ENCODE peak calls at places on chromosomes 16 and 17, in four cellular contexts. One of them, this sample, is unnamed. For H3K4me1, the result is how much of the 10 kb centered on the place peaks cover.

GRCh38 chr17:77287432-77288068 is 146.8 kb downstream of the SEC14L1 start:
- DNase-seq in aorta: no peak
- DNase-seq in testis: no peak
- DNase-seq in cardiac muscle cell: peak
- DNase-seq in this sample: peak

GRCh38 chr17:68197997-68198930 is 49.6 kb upstream of the AMZ2 start:
- DNase-seq in aorta: peak
- DNase-seq in testis: no peak
- DNase-seq in cardiac muscle cell: no peak
- DNase-seq in this sample: no peak

GRCh38 chr17:57881143-57881542 is 31.3 kb upstream of the MRPS23 start:
- DNase-seq in aorta: no peak
- DNase-seq in testis: peak
- DNase-seq in cardiac muscle cell: peak
- DNase-seq in this sample: peak

GRCh38 chr16:8905168-8905762 is 23.1 kb downstream of the LITAFD start:
- DNase-seq in aorta: no peak
- DNase-seq in testis: no peak
- DNase-seq in cardiac muscle cell: peak
- DNase-seq in this sample: no peak

GRCh38 chr16:12095275-12096161 is 119.0 kb downstream of the SNX29 start:
- DNase-seq in aorta: peak
- DNase-seq in testis: peak
- DNase-seq in cardiac muscle cell: peak
- DNase-seq in this sample: peak

GRCh38 chr17:22435231-22435974 is 743.1 kb downstream of the KCNJ18 start:
- DNase-seq in aorta: no peak
- DNase-seq in testis: peak
- DNase-seq in cardiac muscle cell: no peak
- DNase-seq in this sample: no peak

GRCh38 chr17:31535581-31535981 is 144.1 kb downstream of the RAB11FIP4 start:
- DNase-seq in aorta: no peak
- DNase-seq in testis: no peak
- DNase-seq in cardiac muscle cell: no peak
- DNase-seq in this sample: no peak

GRCh38 chr17:61467416-61468262 is 15.4 kb downstream of the TBX4 start:
- DNase-seq in aorta: peak
- DNase-seq in testis: peak
- DNase-seq in cardiac muscle cell: peak
- DNase-seq in this sample: peak

GRCh38 chr16:56641166-56641565 is 2.7 kb downstream of the MT1A start:
- DNase-seq in aorta: no peak
- DNase-seq in testis: no peak
- DNase-seq in cardiac muscle cell: no peak
- DNase-seq in this sample: no peak

GRCh38 chr16:70660672-70661350 is 14.5 kb downstream of the IL34 start:
- DNase-seq in aorta: peak
- DNase-seq in testis: no peak
- DNase-seq in cardiac muscle cell: no peak
- DNase-seq in this sample: peak

GRCh38 chr17:12053552-12053951 is 32.9 kb downstream of the MAP2K4 start:
- DNase-seq in aorta: no peak
- DNase-seq in testis: no peak
- DNase-seq in cardiac muscle cell: no peak
- DNase-seq in this sample: no peak

GRCh38 chr16:19228057-19228456 is 57.5 kb upstream of the CLEC19A start:
- DNase-seq in aorta: no peak
- DNase-seq in testis: no peak
- DNase-seq in cardiac muscle cell: no peak
- DNase-seq in this sample: no peak

GRCh38 chr16:86924537-86924936 is 346.2 kb downstream of the FOXL1 start:
- DNase-seq in aorta: peak
- DNase-seq in testis: no peak
- DNase-seq in cardiac muscle cell: peak
- DNase-seq in this sample: no peak

GRCh38 chr16:89426736-89427525 is 63.4 kb downstream of the ANKRD11 start:
- DNase-seq in aorta: no peak
- DNase-seq in testis: no peak
- DNase-seq in cardiac muscle cell: no peak
- DNase-seq in this sample: no peak

GRCh38 chr16:56859636-56860035 is 5.4 kb upstream of the SLC12A3 start:
- DNase-seq in aorta: no peak
- DNase-seq in testis: no peak
- DNase-seq in cardiac muscle cell: no peak
- DNase-seq in this sample: no peak

GRCh38 chr16:51225902-51226301 is 74.8 kb upstream of the SALL1 start:
- DNase-seq in aorta: no peak
- DNase-seq in testis: no peak
- DNase-seq in cardiac muscle cell: no peak
- DNase-seq in this sample: no peak

GRCh38 chr16:79970551-79971236 is 370.2 kb upstream of the MAF start:
- DNase-seq in aorta: no peak
- DNase-seq in testis: peak
- DNase-seq in cardiac muscle cell: peak
- DNase-seq in this sample: peak

GRCh38 chr17:6544770-6545169 is 11.6 kb downstream of the PITPNM3 start:
- DNase-seq in aorta: peak
- DNase-seq in testis: no peak
- DNase-seq in cardiac muscle cell: no peak
- DNase-seq in this sample: no peak

GRCh38 chr17:15469260-15469659 is 1.8 kb upstream of the CDRT4 start:
- DNase-seq in aorta: no peak
- DNase-seq in testis: no peak
- DNase-seq in cardiac muscle cell: peak
- DNase-seq in this sample: peak

GRCh38 chr17:13736915-13737314 is 135.2 kb upstream of the HS3ST3A1 start:
- DNase-seq in aorta: no peak
- DNase-seq in testis: no peak
- DNase-seq in cardiac muscle cell: peak
- DNase-seq in this sample: no peak

GRCh38 chr16:67844441-67844840 is 2.3 kb upstream of the NUTF2 start:
- DNase-seq in aorta: no peak
- DNase-seq in testis: no peak
- DNase-seq in cardiac muscle cell: no peak
- DNase-seq in this sample: no peak

GRCh38 chr16:10617662-10618420 is 37.4 kb upstream of the EMP2 start:
- DNase-seq in aorta: no peak
- DNase-seq in testis: no peak
- DNase-seq in cardiac muscle cell: no peak
- DNase-seq in this sample: no peak

GRCh38 chr17:17130077-17130844 is 75.9 kb downstream of the PLD6 start:
- DNase-seq in aorta: no peak
- DNase-seq in testis: no peak
- DNase-seq in cardiac muscle cell: no peak
- DNase-seq in this sample: no peak

GRCh38 chr17:29133146-29133713 is 47.0 kb downstream of the MYO18A start:
- DNase-seq in aorta: peak
- DNase-seq in testis: no peak
- DNase-seq in cardiac muscle cell: peak
- DNase-seq in this sample: peak

GRCh38 chr16:30472328-30472942 is at the start of gene ITGAL:
- DNase-seq in aorta: peak
- DNase-seq in testis: peak
- DNase-seq in cardiac muscle cell: no peak
- DNase-seq in this sample: peak

GRCh38 chr16:87346517-87347060 is 29.4 kb upstream of the C16orf95 start:
- DNase-seq in aorta: no peak
- DNase-seq in testis: no peak
- DNase-seq in cardiac muscle cell: no peak
- DNase-seq in this sample: peak

GRCh38 chr17:57892146-57892819 is 42.4 kb upstream of the MRPS23 start:
- DNase-seq in aorta: peak
- DNase-seq in testis: peak
- DNase-seq in cardiac muscle cell: peak
- DNase-seq in this sample: peak

GRCh38 chr17:14756469-14756868 is 455.6 kb downstream of the HS3ST3B1 start:
- DNase-seq in aorta: no peak
- DNase-seq in testis: no peak
- DNase-seq in cardiac muscle cell: no peak
- DNase-seq in this sample: no peak

GRCh38 chr17:79883202-79883601 is 44.0 kb upstream of the CBX4 start:
- DNase-seq in aorta: no peak
- DNase-seq in testis: no peak
- DNase-seq in cardiac muscle cell: no peak
- DNase-seq in this sample: no peak

GRCh38 chr17:50986989-50987660 is 121.0 kb upstream of the TOB1 start:
- DNase-seq in aorta: no peak
- DNase-seq in testis: no peak
- DNase-seq in cardiac muscle cell: peak
- DNase-seq in this sample: no peak

GRCh38 chr16:13042291-13042690 is 140.9 kb downstream of the SHISA9 start:
- DNase-seq in aorta: no peak
- DNase-seq in testis: no peak
- DNase-seq in cardiac muscle cell: no peak
- DNase-seq in this sample: no peak

GRCh38 chr16:22109258-22109898 is 17.0 kb downstream of the VWA3A start:
- DNase-seq in aorta: no peak
- DNase-seq in testis: no peak
- DNase-seq in cardiac muscle cell: no peak
- DNase-seq in this sample: no peak

GRCh38 chr17:1554751-1555617 is 7.6 kb downstream of the PITPNA start:
- DNase-seq in aorta: no peak
- DNase-seq in testis: no peak
- DNase-seq in cardiac muscle cell: no peak
- DNase-seq in this sample: no peak

GRCh38 chr17:10018461-10018891 is 113.4 kb upstream of the RCVRN start:
- DNase-seq in aorta: no peak
- DNase-seq in testis: no peak
- DNase-seq in cardiac muscle cell: no peak
- DNase-seq in this sample: no peak

GRCh38 chr16:14028207-14028606 is 42.9 kb upstream of the MRTFB start:
- DNase-seq in aorta: no peak
- DNase-seq in testis: no peak
- DNase-seq in cardiac muscle cell: no peak
- DNase-seq in this sample: no peak

GRCh38 chr17:68377771-68378201 is 79.5 kb downstream of the WIPI1 start:
- DNase-seq in aorta: no peak
- DNase-seq in testis: peak
- DNase-seq in cardiac muscle cell: no peak
- DNase-seq in this sample: no peak

GRCh38 chr17:76119409-76120371 is 16.1 kb upstream of the EXOC7 start:
- DNase-seq in aorta: no peak
- DNase-seq in testis: no peak
- DNase-seq in cardiac muscle cell: no peak
- DNase-seq in this sample: no peak

GRCh38 chr16:1446296-1447080 is 2.1 kb upstream of the CCDC154 start:
- DNase-seq in aorta: no peak
- DNase-seq in testis: no peak
- DNase-seq in cardiac muscle cell: no peak
- DNase-seq in this sample: no peak
- H3K4me1 ChIP-seq in aorta: under half
- H3K4me1 ChIP-seq in testis: under half
- H3K4me1 ChIP-seq in cardiac muscle cell: under half
- H3K4me1 ChIP-seq in this sample: under half

GRCh38 chr17:7798839-7799238 is 35.2 kb upstream of the KDM6B start:
- DNase-seq in aorta: peak
- DNase-seq in testis: no peak
- DNase-seq in cardiac muscle cell: no peak
- DNase-seq in this sample: no peak

GRCh38 chr17:7803981-7804380 is 30.0 kb upstream of the KDM6B start:
- DNase-seq in aorta: no peak
- DNase-seq in testis: no peak
- DNase-seq in cardiac muscle cell: peak
- DNase-seq in this sample: no peak

GRCh38 chr17:7806592-7806991 is 27.4 kb upstream of the KDM6B start:
- DNase-seq in aorta: no peak
- DNase-seq in testis: no peak
- DNase-seq in cardiac muscle cell: no peak
- DNase-seq in this sample: no peak

GRCh38 chr17:7797976-7798375 is 36.0 kb upstream of the KDM6B start:
- DNase-seq in aorta: no peak
- DNase-seq in testis: no peak
- DNase-seq in cardiac muscle cell: no peak
- DNase-seq in this sample: no peak

GRCh38 chr17:7801582-7801981 is 32.4 kb upstream of the KDM6B start:
- DNase-seq in aorta: no peak
- DNase-seq in testis: no peak
- DNase-seq in cardiac muscle cell: no peak
- DNase-seq in this sample: no peak
- H3K4me3 ChIP-seq in aorta: no peak
- H3K4me3 ChIP-seq in testis: no peak
- H3K4me3 ChIP-seq in cardiac muscle cell: no peak
- H3K4me3 ChIP-seq in this sample: no peak

DNA sequence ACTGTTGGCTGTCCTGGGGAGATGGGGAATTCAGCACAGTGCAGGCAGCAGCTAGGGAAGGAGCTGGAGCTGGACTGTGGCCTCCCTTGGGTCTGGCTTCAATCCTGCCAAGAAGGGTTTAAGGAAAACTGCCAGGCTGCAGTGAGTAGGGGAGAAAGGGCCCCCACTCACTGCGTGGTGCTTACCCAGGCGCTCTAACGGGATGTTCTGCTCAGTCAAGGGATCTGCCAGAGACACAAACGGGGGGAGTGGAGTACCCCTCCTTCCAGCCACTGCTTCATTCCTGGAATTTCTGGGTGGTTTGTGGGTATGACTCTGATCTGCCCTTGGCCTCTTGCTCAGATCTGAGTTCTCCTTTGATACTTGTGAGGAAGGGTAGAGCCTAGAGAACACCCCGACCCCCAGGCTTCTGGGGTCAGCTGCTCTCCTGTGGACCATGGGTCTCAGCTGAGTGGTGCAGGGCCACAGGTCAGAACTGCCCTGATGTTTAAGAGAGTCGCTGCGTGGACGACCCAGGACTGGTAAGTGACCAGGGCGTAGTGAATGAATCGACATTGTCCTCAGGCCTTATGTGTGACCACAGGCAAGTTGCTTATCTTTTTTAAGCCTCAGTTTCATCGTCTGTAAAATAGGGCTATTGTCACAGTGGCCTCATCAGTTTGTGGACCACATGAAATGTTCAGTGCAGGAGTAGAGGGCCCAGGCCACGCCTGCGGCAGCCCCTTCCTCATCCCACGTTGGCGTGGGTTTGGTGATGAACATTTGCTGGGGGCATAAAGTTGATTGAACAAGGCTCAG is 9.6 kb downstream of the CRISPLD2 start:
- DNase-seq in aorta: peak
- DNase-seq in testis: peak
- DNase-seq in cardiac muscle cell: peak
- DNase-seq in this sample: peak
- H3K4me1 ChIP-seq in aorta: under half
- H3K4me1 ChIP-seq in testis: under half
- H3K4me1 ChIP-seq in cardiac muscle cell: under half
- H3K4me1 ChIP-seq in this sample: under half

GRCh38 chr17:75088465-75088895 is 726 bp downstream of the SLC16A5 start:
- DNase-seq in aorta: no peak
- DNase-seq in testis: no peak
- DNase-seq in cardiac muscle cell: no peak
- DNase-seq in this sample: peak
- H3K4me3 ChIP-seq in aorta: no peak
- H3K4me3 ChIP-seq in testis: no peak
- H3K4me3 ChIP-seq in cardiac muscle cell: peak
- H3K4me3 ChIP-seq in this sample: peak

This sample was measured in right cardiac atrium.